ENCODE peak calls at places on chromosome 18, in seven cellular contexts. A is PC-9; H is upper lobe of left lung; S is CD4-positive, alpha-beta memory T cell; C is neural progenitor cell; R is right lobe of liver; N is IMR-90. K is an unnamed sample.

GRCh38 chr18:51957001-51957400 is 383.0 kb upstream of the DCC start:
- DNase-seq in A (no peak), H (no peak), C (no peak), S (no peak), R (no peak), N (no peak), K (no peak)

GRCh38 chr18:73079920-73080319 is 212.1 kb upstream of the NETO1 start:
- DNase-seq in N (no peak), S (no peak), R (no peak), C (no peak), H (no peak), A (no peak), K (no peak)

GRCh38 chr18:57950542-57950941 is 93.5 kb upstream of the NEDD4L start:
- DNase-seq in S (no peak), H (no peak), C (no peak), A (no peak), R (no peak), N (no peak), K (no peak)

GRCh38 chr18:12308386-12309100 is 502 bp downstream of the TUBB6 start:
- DNase-seq in C (peak; percentile 87), A (peak; percentile 37), H (peak; percentile 95), R (peak; percentile 55), N (peak; percentile 88), S (no peak), K (no peak)

GRCh38 chr18:8121942-8122480 is 487.2 kb upstream of the RAB12 start:
- DNase-seq in H (no peak), C (no peak), R (no peak), S (no peak), A (peak; percentile 81), N (peak; percentile 94), K (no peak)

GRCh38 chr18:13245481-13246000 is 27.0 kb downstream of the LDLRAD4 start:
- DNase-seq in C (no peak), R (peak; percentile 20), N (no peak), A (no peak), H (no peak), S (no peak), K (no peak)

GRCh38 chr18:78480531-78481054 is 499.0 kb upstream of the SALL3 start:
- DNase-seq in R (no peak), H (no peak), S (no peak), N (no peak), C (no peak), A (no peak), K (no peak)

GRCh38 chr18:63132819-63133200 is 186.8 kb downstream of the BCL2 start:
- DNase-seq in S (no peak), N (no peak), C (no peak), A (no peak), H (no peak), R (peak; percentile 84), K (no peak)

GRCh38 chr18:35927431-35927830 is 45.0 kb upstream of the RMP24 start:
- DNase-seq in C (no peak), R (no peak), S (no peak), H (no peak), A (no peak), N (no peak), K (no peak)

DNA sequence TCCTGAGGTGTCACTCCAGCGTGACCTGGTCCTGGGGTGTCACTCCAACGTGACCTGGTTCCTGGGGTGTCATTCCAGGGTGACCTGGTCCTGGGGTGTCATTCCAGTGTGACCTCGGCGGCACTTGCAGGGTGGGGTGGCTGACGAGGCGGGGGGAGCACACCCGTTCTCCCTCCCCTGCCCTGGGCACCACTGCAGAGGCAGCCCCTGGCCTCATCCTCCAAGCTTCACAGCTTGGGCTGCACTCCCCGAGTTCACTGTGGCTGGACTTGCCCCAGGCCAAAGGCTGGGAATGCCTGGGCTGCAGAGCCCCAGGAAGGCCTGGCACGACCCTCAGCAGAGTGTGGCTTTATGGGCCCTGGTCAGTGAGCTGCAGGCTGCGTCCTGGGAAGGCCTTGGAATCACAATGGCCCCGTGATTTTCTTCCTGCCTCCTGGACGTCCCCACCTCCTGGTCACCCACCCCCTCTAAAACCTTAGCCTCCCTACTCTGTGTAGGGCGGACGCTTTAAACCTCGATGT is 88.3 kb downstream of the NFATC1 start:
- DNase-seq in N (no peak), A (no peak), S (no peak), H (no peak), C (no peak), R (peak; percentile 28), K (no peak)
- H3K27ac ChIP-seq in N (no peak overlapping the region), A (no peak overlapping the region), S (no peak overlapping the region), H (no peak overlapping the region), C (no peak overlapping the region), R (no peak overlapping the region), K (no peak overlapping the region)

GRCh38 chr18:3457261-3457724 is 7.3 kb downstream of the TGIF1 start:
- DNase-seq in S (no peak), A (no peak), C (no peak), N (no peak), R (no peak), H (no peak), K (no peak)
- H3K4me1 ChIP-seq in S (peaks cover 72% of the 10 kb centered on the region), A (peaks cover 49% of the 10 kb centered on the region), C (peaks cover 60% of the 10 kb centered on the region), N (peaks cover 16% of the 10 kb centered on the region), R (no peaks in the 10 kb centered on the region), H (peaks cover 54% of the 10 kb centered on the region), K (peaks cover 17% of the 10 kb centered on the region)

GRCh38 chr18:26206488-26206887 is 19.8 kb upstream of the TAF4B start:
- DNase-seq in H (no peak), N (no peak), C (no peak), S (no peak), A (no peak), R (no peak), K (no peak)
- H3K27ac ChIP-seq in H (no peak overlapping the region), N (no peak overlapping the region), C (no peak overlapping the region), S (no peak overlapping the region), A (no peak overlapping the region), R (no peak overlapping the region), K (no peak overlapping the region)

DNA sequence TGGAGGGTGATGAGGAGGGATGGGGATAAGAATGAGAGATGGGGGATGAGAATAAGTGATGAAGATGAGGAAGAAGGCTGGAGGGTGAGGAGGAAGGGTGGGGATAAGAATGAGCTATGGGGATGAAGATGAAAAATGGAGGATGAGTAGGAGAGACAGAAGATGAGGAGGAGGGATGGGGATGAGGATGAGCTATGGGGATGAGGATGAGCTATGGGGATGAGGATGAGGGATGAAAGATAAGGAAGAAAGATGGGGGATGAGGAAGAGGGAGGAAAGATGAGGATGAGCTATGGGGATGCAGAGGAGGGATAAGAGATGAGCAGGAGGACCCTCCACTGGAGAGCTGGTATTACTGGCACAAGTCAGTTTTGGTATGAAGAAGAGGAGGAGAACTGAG is 231.5 kb downstream of the NAPG start:
- DNase-seq in S (no peak), C (no peak), N (no peak), R (no peak), H (no peak), A (no peak), K (no peak)
- H3K4me1 ChIP-seq in S (no peaks in the 10 kb centered on the region), C (no peaks in the 10 kb centered on the region), N (no peaks in the 10 kb centered on the region), R (no peaks in the 10 kb centered on the region), H (no peaks in the 10 kb centered on the region), A (no peaks in the 10 kb centered on the region), K (no peaks in the 10 kb centered on the region)